ENCODE peak calls at places on chromosome 14, in five cellular contexts. One of them, this sample, is unnamed.

GRCh38 chr14:101761881-101762529 is 496 bp downstream of the PPP2R5C start:
- DNase-seq in mesothelial cell of epicardium: peak; percentile 61
- DNase-seq in OCI-LY7: peak; percentile 46
- DNase-seq in stimulated activated CD8-positive, alpha-beta memory T cell treated with anti-CD3 and anti-CD28 coated beads, Interleukin-15, amount 100 ng/mL, for 24 hours: no peak
- DNase-seq in A549: peak; percentile 57
- DNase-seq in this sample: no peak

GRCh38 chr14:101905614-101906013 is 58.8 kb upstream of the DYNC1H1 start:
- DNase-seq in OCI-LY7: no peak
- DNase-seq in stimulated activated CD8-positive, alpha-beta memory T cell treated with anti-CD3 and anti-CD28 coated beads, Interleukin-15, amount 100 ng/mL, for 24 hours: no peak
- DNase-seq in A549: no peak
- DNase-seq in mesothelial cell of epicardium: no peak
- DNase-seq in this sample: no peak

GRCh38 chr14:84857571-84857970 is 672.4 kb upstream of the FLRT2 start:
- DNase-seq in OCI-LY7: no peak
- DNase-seq in mesothelial cell of epicardium: no peak
- DNase-seq in A549: no peak
- DNase-seq in stimulated activated CD8-positive, alpha-beta memory T cell treated with anti-CD3 and anti-CD28 coated beads, Interleukin-15, amount 100 ng/mL, for 24 hours: no peak
- DNase-seq in this sample: no peak

GRCh38 chr14:24775919-24776318 is 141.9 kb upstream of the GZMB start:
- DNase-seq in OCI-LY7: no peak
- DNase-seq in mesothelial cell of epicardium: no peak
- DNase-seq in A549: no peak
- DNase-seq in stimulated activated CD8-positive, alpha-beta memory T cell treated with anti-CD3 and anti-CD28 coated beads, Interleukin-15, amount 100 ng/mL, for 24 hours: no peak
- DNase-seq in this sample: no peak

GRCh38 chr14:57057803-57058202 is 210.9 kb downstream of the EXOC5 start:
- DNase-seq in OCI-LY7: no peak
- DNase-seq in mesothelial cell of epicardium: no peak
- DNase-seq in A549: no peak
- DNase-seq in stimulated activated CD8-positive, alpha-beta memory T cell treated with anti-CD3 and anti-CD28 coated beads, Interleukin-15, amount 100 ng/mL, for 24 hours: no peak
- DNase-seq in this sample: no peak

GRCh38 chr14:52073251-52073650 is 4.4 kb upstream of the NID2 start:
- DNase-seq in stimulated activated CD8-positive, alpha-beta memory T cell treated with anti-CD3 and anti-CD28 coated beads, Interleukin-15, amount 100 ng/mL, for 24 hours: no peak
- DNase-seq in A549: no peak
- DNase-seq in OCI-LY7: no peak
- DNase-seq in mesothelial cell of epicardium: no peak
- DNase-seq in this sample: no peak

GRCh38 chr14:70254476-70254961 is 65.8 kb upstream of the SLC8A3 start:
- DNase-seq in mesothelial cell of epicardium: peak; percentile 68
- DNase-seq in stimulated activated CD8-positive, alpha-beta memory T cell treated with anti-CD3 and anti-CD28 coated beads, Interleukin-15, amount 100 ng/mL, for 24 hours: no peak
- DNase-seq in OCI-LY7: no peak
- DNase-seq in A549: no peak
- DNase-seq in this sample: no peak

GRCh38 chr14:26872510-26872909 is 274.7 kb upstream of the NOVA1 start:
- DNase-seq in A549: no peak
- DNase-seq in stimulated activated CD8-positive, alpha-beta memory T cell treated with anti-CD3 and anti-CD28 coated beads, Interleukin-15, amount 100 ng/mL, for 24 hours: no peak
- DNase-seq in mesothelial cell of epicardium: no peak
- DNase-seq in OCI-LY7: no peak
- DNase-seq in this sample: no peak

GRCh38 chr14:22320353-22320733 is 268.7 kb downstream of the DAD1 start:
- DNase-seq in OCI-LY7: no peak
- DNase-seq in mesothelial cell of epicardium: no peak
- DNase-seq in stimulated activated CD8-positive, alpha-beta memory T cell treated with anti-CD3 and anti-CD28 coated beads, Interleukin-15, amount 100 ng/mL, for 24 hours: no peak
- DNase-seq in A549: no peak
- DNase-seq in this sample: no peak

GRCh38 chr14:80653951-80654350 is 287.6 kb downstream of the CEP128 start:
- DNase-seq in A549: no peak
- DNase-seq in stimulated activated CD8-positive, alpha-beta memory T cell treated with anti-CD3 and anti-CD28 coated beads, Interleukin-15, amount 100 ng/mL, for 24 hours: no peak
- DNase-seq in mesothelial cell of epicardium: no peak
- DNase-seq in OCI-LY7: no peak
- DNase-seq in this sample: no peak

GRCh38 chr14:95156765-95157194 is 549 bp downstream of the DICER1 start:
- DNase-seq in stimulated activated CD8-positive, alpha-beta memory T cell treated with anti-CD3 and anti-CD28 coated beads, Interleukin-15, amount 100 ng/mL, for 24 hours: peak; percentile 9
- DNase-seq in OCI-LY7: peak; percentile 48
- DNase-seq in mesothelial cell of epicardium: peak; percentile 59
- DNase-seq in A549: peak; percentile 21
- DNase-seq in this sample: no peak

GRCh38 chr14:103558071-103558882 is 4.2 kb downstream of the BAG5 start:
- DNase-seq in OCI-LY7: no peak
- DNase-seq in mesothelial cell of epicardium: no peak
- DNase-seq in A549: no peak
- DNase-seq in stimulated activated CD8-positive, alpha-beta memory T cell treated with anti-CD3 and anti-CD28 coated beads, Interleukin-15, amount 100 ng/mL, for 24 hours: no peak
- DNase-seq in this sample: no peak

GRCh38 chr14:73248294-73248868 is 11.1 kb downstream of the PAPLN start:
- DNase-seq in OCI-LY7: peak; percentile 83
- DNase-seq in mesothelial cell of epicardium: no peak
- DNase-seq in stimulated activated CD8-positive, alpha-beta memory T cell treated with anti-CD3 and anti-CD28 coated beads, Interleukin-15, amount 100 ng/mL, for 24 hours: no peak
- DNase-seq in A549: no peak
- DNase-seq in this sample: no peak

GRCh38 chr14:33765251-33765650 is 185.6 kb downstream of the EGLN3 start:
- DNase-seq in stimulated activated CD8-positive, alpha-beta memory T cell treated with anti-CD3 and anti-CD28 coated beads, Interleukin-15, amount 100 ng/mL, for 24 hours: no peak
- DNase-seq in mesothelial cell of epicardium: peak; percentile 62
- DNase-seq in OCI-LY7: no peak
- DNase-seq in A549: no peak
- DNase-seq in this sample: no peak

GRCh38 chr14:30988509-30988908 is 36.9 kb upstream of the AP4S1 start:
- DNase-seq in stimulated activated CD8-positive, alpha-beta memory T cell treated with anti-CD3 and anti-CD28 coated beads, Interleukin-15, amount 100 ng/mL, for 24 hours: no peak
- DNase-seq in mesothelial cell of epicardium: no peak
- DNase-seq in OCI-LY7: no peak
- DNase-seq in A549: no peak
- DNase-seq in this sample: no peak

GRCh38 chr14:60945984-60946383 is 34.9 kb downstream of the TRMT5 start:
- DNase-seq in mesothelial cell of epicardium: no peak
- DNase-seq in OCI-LY7: no peak
- DNase-seq in A549: no peak
- DNase-seq in stimulated activated CD8-positive, alpha-beta memory T cell treated with anti-CD3 and anti-CD28 coated beads, Interleukin-15, amount 100 ng/mL, for 24 hours: no peak
- DNase-seq in this sample: no peak

GRCh38 chr14:77709412-77709811 is 1.5 kb downstream of the SLIRP start:
- DNase-seq in mesothelial cell of epicardium: no peak
- DNase-seq in stimulated activated CD8-positive, alpha-beta memory T cell treated with anti-CD3 and anti-CD28 coated beads, Interleukin-15, amount 100 ng/mL, for 24 hours: no peak
- DNase-seq in A549: no peak
- DNase-seq in OCI-LY7: no peak
- DNase-seq in this sample: no peak

GRCh38 chr14:100237735-100238418 is 1.1 kb upstream of the YY1 start:
- DNase-seq in mesothelial cell of epicardium: no peak
- DNase-seq in OCI-LY7: peak; percentile 83
- DNase-seq in A549: peak; percentile 38
- DNase-seq in stimulated activated CD8-positive, alpha-beta memory T cell treated with anti-CD3 and anti-CD28 coated beads, Interleukin-15, amount 100 ng/mL, for 24 hours: no peak
- DNase-seq in this sample: peak; percentile 16

GRCh38 chr14:40123816-40124215 is 691.6 kb upstream of the FBXO33 start:
- DNase-seq in stimulated activated CD8-positive, alpha-beta memory T cell treated with anti-CD3 and anti-CD28 coated beads, Interleukin-15, amount 100 ng/mL, for 24 hours: no peak
- DNase-seq in A549: no peak
- DNase-seq in OCI-LY7: no peak
- DNase-seq in mesothelial cell of epicardium: no peak
- DNase-seq in this sample: no peak

GRCh38 chr14:46344327-46344937 is 307.1 kb downstream of the RPL10L start:
- DNase-seq in A549: no peak
- DNase-seq in OCI-LY7: peak; percentile 34
- DNase-seq in mesothelial cell of epicardium: no peak
- DNase-seq in stimulated activated CD8-positive, alpha-beta memory T cell treated with anti-CD3 and anti-CD28 coated beads, Interleukin-15, amount 100 ng/mL, for 24 hours: no peak
- DNase-seq in this sample: no peak

GRCh38 chr14:36515105-36515593 is 4.9 kb downstream of the NKX2-1 start:
- DNase-seq in OCI-LY7: no peak
- DNase-seq in mesothelial cell of epicardium: no peak
- DNase-seq in A549: no peak
- DNase-seq in stimulated activated CD8-positive, alpha-beta memory T cell treated with anti-CD3 and anti-CD28 coated beads, Interleukin-15, amount 100 ng/mL, for 24 hours: no peak
- DNase-seq in this sample: no peak

GRCh38 chr14:58171090-58171489 is 19.1 kb upstream of the ARMH4 start:
- DNase-seq in stimulated activated CD8-positive, alpha-beta memory T cell treated with anti-CD3 and anti-CD28 coated beads, Interleukin-15, amount 100 ng/mL, for 24 hours: no peak
- DNase-seq in mesothelial cell of epicardium: peak; percentile 55
- DNase-seq in OCI-LY7: no peak
- DNase-seq in A549: peak; percentile 92
- DNase-seq in this sample: peak; percentile 59

GRCh38 chr14:67515386-67516079 is 17.6 kb upstream of the PLEKHH1 start:
- DNase-seq in A549: peak; percentile 37
- DNase-seq in stimulated activated CD8-positive, alpha-beta memory T cell treated with anti-CD3 and anti-CD28 coated beads, Interleukin-15, amount 100 ng/mL, for 24 hours: no peak
- DNase-seq in OCI-LY7: peak; percentile 59
- DNase-seq in mesothelial cell of epicardium: no peak
- DNase-seq in this sample: no peak

GRCh38 chr14:104843442-104844305 is 21.4 kb upstream of the CEP170B start:
- DNase-seq in OCI-LY7: no peak
- DNase-seq in stimulated activated CD8-positive, alpha-beta memory T cell treated with anti-CD3 and anti-CD28 coated beads, Interleukin-15, amount 100 ng/mL, for 24 hours: no peak
- DNase-seq in mesothelial cell of epicardium: peak; percentile 69
- DNase-seq in A549: no peak
- DNase-seq in this sample: no peak

GRCh38 chr14:40618225-40618898 is 988.3 kb upstream of the LRFN5 start:
- DNase-seq in OCI-LY7: no peak
- DNase-seq in stimulated activated CD8-positive, alpha-beta memory T cell treated with anti-CD3 and anti-CD28 coated beads, Interleukin-15, amount 100 ng/mL, for 24 hours: no peak
- DNase-seq in mesothelial cell of epicardium: no peak
- DNase-seq in A549: no peak
- DNase-seq in this sample: no peak

GRCh38 chr14:74619672-74620131 is 7.7 kb upstream of the LTBP2 start:
- DNase-seq in A549: peak; percentile 51
- DNase-seq in stimulated activated CD8-positive, alpha-beta memory T cell treated with anti-CD3 and anti-CD28 coated beads, Interleukin-15, amount 100 ng/mL, for 24 hours: no peak
- DNase-seq in mesothelial cell of epicardium: no peak
- DNase-seq in OCI-LY7: no peak
- DNase-seq in this sample: peak; percentile 83

GRCh38 chr14:32606297-32606696 is 277.2 kb downstream of the AKAP6 start:
- DNase-seq in stimulated activated CD8-positive, alpha-beta memory T cell treated with anti-CD3 and anti-CD28 coated beads, Interleukin-15, amount 100 ng/mL, for 24 hours: no peak
- DNase-seq in mesothelial cell of epicardium: no peak
- DNase-seq in A549: no peak
- DNase-seq in OCI-LY7: no peak
- DNase-seq in this sample: no peak

GRCh38 chr14:42110167-42110566 is 503.5 kb downstream of the LRFN5 start:
- DNase-seq in A549: peak; percentile 5
- DNase-seq in OCI-LY7: peak; percentile 30
- DNase-seq in stimulated activated CD8-positive, alpha-beta memory T cell treated with anti-CD3 and anti-CD28 coated beads, Interleukin-15, amount 100 ng/mL, for 24 hours: no peak
- DNase-seq in mesothelial cell of epicardium: no peak
- DNase-seq in this sample: no peak

GRCh38 chr14:32693114-32693513 is 245.6 kb upstream of the NPAS3 start:
- DNase-seq in mesothelial cell of epicardium: no peak
- DNase-seq in OCI-LY7: no peak
- DNase-seq in stimulated activated CD8-positive, alpha-beta memory T cell treated with anti-CD3 and anti-CD28 coated beads, Interleukin-15, amount 100 ng/mL, for 24 hours: no peak
- DNase-seq in A549: no peak
- DNase-seq in this sample: no peak

GRCh38 chr14:25358330-25358729 is 308.4 kb upstream of the STXBP6 start:
- DNase-seq in A549: no peak
- DNase-seq in OCI-LY7: no peak
- DNase-seq in mesothelial cell of epicardium: no peak
- DNase-seq in stimulated activated CD8-positive, alpha-beta memory T cell treated with anti-CD3 and anti-CD28 coated beads, Interleukin-15, amount 100 ng/mL, for 24 hours: no peak
- DNase-seq in this sample: no peak

GRCh38 chr14:61860294-61860918 is 98.2 kb downstream of the SNAPC1 start:
- DNase-seq in mesothelial cell of epicardium: peak; percentile 42
- DNase-seq in OCI-LY7: peak; percentile 66
- DNase-seq in A549: peak; percentile 63
- DNase-seq in stimulated activated CD8-positive, alpha-beta memory T cell treated with anti-CD3 and anti-CD28 coated beads, Interleukin-15, amount 100 ng/mL, for 24 hours: peak; percentile 24
- DNase-seq in this sample: no peak

GRCh38 chr14:61388976-61389576 is 67.7 kb downstream of the PRKCH start:
- DNase-seq in A549: no peak
- DNase-seq in OCI-LY7: no peak
- DNase-seq in mesothelial cell of epicardium: no peak
- DNase-seq in stimulated activated CD8-positive, alpha-beta memory T cell treated with anti-CD3 and anti-CD28 coated beads, Interleukin-15, amount 100 ng/mL, for 24 hours: no peak
- DNase-seq in this sample: peak; percentile 64

GRCh38 chr14:30751646-30752416 is 122.5 kb upstream of the COCH start:
- DNase-seq in A549: no peak
- DNase-seq in OCI-LY7: peak; percentile 24
- DNase-seq in stimulated activated CD8-positive, alpha-beta memory T cell treated with anti-CD3 and anti-CD28 coated beads, Interleukin-15, amount 100 ng/mL, for 24 hours: no peak
- DNase-seq in mesothelial cell of epicardium: no peak
- DNase-seq in this sample: no peak

GRCh38 chr14:37417151-37417550 is 177.9 kb downstream of the FOXA1 start:
- DNase-seq in mesothelial cell of epicardium: no peak
- DNase-seq in stimulated activated CD8-positive, alpha-beta memory T cell treated with anti-CD3 and anti-CD28 coated beads, Interleukin-15, amount 100 ng/mL, for 24 hours: no peak
- DNase-seq in OCI-LY7: no peak
- DNase-seq in A549: no peak
- DNase-seq in this sample: no peak

GRCh38 chr14:93996130-93996695 is 888 bp upstream of the CCDC197 start:
- DNase-seq in A549: no peak
- DNase-seq in OCI-LY7: no peak
- DNase-seq in stimulated activated CD8-positive, alpha-beta memory T cell treated with anti-CD3 and anti-CD28 coated beads, Interleukin-15, amount 100 ng/mL, for 24 hours: no peak
- DNase-seq in mesothelial cell of epicardium: no peak
- DNase-seq in this sample: no peak

GRCh38 chr14:61525293-61526011 is 169.9 kb upstream of the HIF1A start:
- DNase-seq in mesothelial cell of epicardium: no peak
- DNase-seq in stimulated activated CD8-positive, alpha-beta memory T cell treated with anti-CD3 and anti-CD28 coated beads, Interleukin-15, amount 100 ng/mL, for 24 hours: no peak
- DNase-seq in A549: peak; percentile 56
- DNase-seq in OCI-LY7: no peak
- DNase-seq in this sample: peak; percentile 49

GRCh38 chr14:74852922-74853530 is 22.9 kb downstream of the PROX2 start:
- DNase-seq in OCI-LY7: no peak
- DNase-seq in A549: no peak
- DNase-seq in mesothelial cell of epicardium: no peak
- DNase-seq in stimulated activated CD8-positive, alpha-beta memory T cell treated with anti-CD3 and anti-CD28 coated beads, Interleukin-15, amount 100 ng/mL, for 24 hours: no peak
- DNase-seq in this sample: no peak

GRCh38 chr14:93160353-93160801 is 24.3 kb downstream of the MOAP1 start:
- DNase-seq in A549: peak; percentile 66
- DNase-seq in mesothelial cell of epicardium: no peak
- DNase-seq in stimulated activated CD8-positive, alpha-beta memory T cell treated with anti-CD3 and anti-CD28 coated beads, Interleukin-15, amount 100 ng/mL, for 24 hours: no peak
- DNase-seq in OCI-LY7: peak; percentile 36
- DNase-seq in this sample: no peak